ENCODE peak calls at places on chromosomes 16 and 17, in four cellular contexts. One of them, this sample, is unnamed.

GRCh38 chr17:18182978-18183333 is 672 bp upstream of the ALKBH5 start:
- DNase-seq in K562: peak; percentile 64
- DNase-seq in HL-60: peak; percentile 64
- DNase-seq in GM12878: no peak
- DNase-seq in this sample: peak; percentile 77

GRCh38 chr16:86044241-86044671 is 145.3 kb downstream of the IRF8 start:
- DNase-seq in K562: peak; percentile 79
- DNase-seq in HL-60: peak; percentile 14
- DNase-seq in GM12878: no peak
- DNase-seq in this sample: peak; percentile 62

GRCh38 chr16:85373741-85374570 is 239.2 kb upstream of the GSE1 start:
- DNase-seq in K562: no peak
- DNase-seq in HL-60: no peak
- DNase-seq in GM12878: no peak
- DNase-seq in this sample: no peak

GRCh38 chr16:75116081-75116910 is at the start of gene LDHD:
- DNase-seq in K562: peak; percentile 74
- DNase-seq in HL-60: peak; percentile 68
- DNase-seq in GM12878: no peak
- DNase-seq in this sample: no peak

GRCh38 chr16:88618182-88618955 is 20.0 kb upstream of the IL17C start:
- DNase-seq in K562: peak; percentile 48
- DNase-seq in HL-60: no peak
- DNase-seq in GM12878: no peak
- DNase-seq in this sample: no peak

GRCh38 chr17:44269118-44269794 is 1.3 kb upstream of the SLC4A1 start:
- DNase-seq in K562: peak; percentile 61
- DNase-seq in HL-60: no peak
- DNase-seq in GM12878: no peak
- DNase-seq in this sample: no peak

GRCh38 chr17:9436629-9437028 is 139.0 kb downstream of the STX8 start:
- DNase-seq in K562: no peak
- DNase-seq in HL-60: no peak
- DNase-seq in GM12878: no peak
- DNase-seq in this sample: no peak

GRCh38 chr16:54070944-54071343 is 215.6 kb downstream of the IRX3 start:
- DNase-seq in K562: no peak
- DNase-seq in HL-60: no peak
- DNase-seq in GM12878: peak; percentile 3
- DNase-seq in this sample: peak; percentile 5

GRCh38 chr17:32998893-32999240 is 7.2 kb downstream of the SPACA3 start:
- DNase-seq in K562: no peak
- DNase-seq in HL-60: no peak
- DNase-seq in GM12878: no peak
- DNase-seq in this sample: no peak

GRCh38 chr17:31838641-31839225 is 20.3 kb downstream of the COPRS start:
- DNase-seq in K562: no peak
- DNase-seq in HL-60: no peak
- DNase-seq in GM12878: no peak
- DNase-seq in this sample: no peak

GRCh38 chr17:42233994-42234393 is 39.7 kb upstream of the GHDC start:
- DNase-seq in K562: no peak
- DNase-seq in HL-60: no peak
- DNase-seq in GM12878: no peak
- DNase-seq in this sample: no peak

GRCh38 chr16:55849536-55849935 is 16.6 kb upstream of the CES1 start:
- DNase-seq in K562: no peak
- DNase-seq in HL-60: no peak
- DNase-seq in GM12878: no peak
- DNase-seq in this sample: no peak

GRCh38 chr17:75090871-75091854 is 3.4 kb downstream of the SLC16A5 start:
- DNase-seq in K562: peak; percentile 40
- DNase-seq in HL-60: no peak
- DNase-seq in GM12878: no peak
- DNase-seq in this sample: no peak

GRCh38 chr17:19014628-19015215 is 10.2 kb upstream of the FAM83G start:
- DNase-seq in K562: no peak
- DNase-seq in HL-60: no peak
- DNase-seq in GM12878: no peak
- DNase-seq in this sample: no peak

GRCh38 chr16:19853973-19854876 is 30.4 kb downstream of the GPRC5B start:
- DNase-seq in K562: no peak
- DNase-seq in HL-60: no peak
- DNase-seq in GM12878: no peak
- DNase-seq in this sample: no peak

GRCh38 chr16:2930236-2930635 is 18.5 kb downstream of the FLYWCH1 start:
- DNase-seq in K562: no peak
- DNase-seq in HL-60: no peak
- DNase-seq in GM12878: no peak
- DNase-seq in this sample: no peak

GRCh38 chr17:1347681-1348318 is 52.2 kb downstream of the YWHAE start:
- DNase-seq in K562: no peak
- DNase-seq in HL-60: no peak
- DNase-seq in GM12878: no peak
- DNase-seq in this sample: no peak

GRCh38 chr16:456891-457483 is 31.5 kb downstream of the RAB11FIP3 start:
- DNase-seq in K562: peak; percentile 67
- DNase-seq in HL-60: no peak
- DNase-seq in GM12878: no peak
- DNase-seq in this sample: no peak

GRCh38 chr16:87789437-87790277 is 23.9 kb upstream of the KLHDC4 start:
- DNase-seq in K562: no peak
- DNase-seq in HL-60: no peak
- DNase-seq in GM12878: no peak
- DNase-seq in this sample: no peak

GRCh38 chr16:59385953-59386352 is 651.8 kb upstream of the GOT2 start:
- DNase-seq in K562: no peak
- DNase-seq in HL-60: no peak
- DNase-seq in GM12878: no peak
- DNase-seq in this sample: no peak

GRCh38 chr16:2148714-2149629 is 547 bp downstream of the RAB26 start:
- DNase-seq in K562: peak; percentile 57
- DNase-seq in HL-60: no peak
- DNase-seq in GM12878: no peak
- DNase-seq in this sample: no peak

GRCh38 chr17:16853661-16854320 is 118.1 kb downstream of the TNFRSF13B start:
- DNase-seq in K562: no peak
- DNase-seq in HL-60: no peak
- DNase-seq in GM12878: no peak
- DNase-seq in this sample: no peak

GRCh38 chr16:50539822-50540710 is 8.1 kb upstream of the NKD1 start:
- DNase-seq in K562: no peak
- DNase-seq in HL-60: no peak
- DNase-seq in GM12878: no peak
- DNase-seq in this sample: no peak

GRCh38 chr17:41486809-41487530 is 2.7 kb downstream of the KRT36 start:
- DNase-seq in K562: peak; percentile 83
- DNase-seq in HL-60: peak; percentile 15
- DNase-seq in GM12878: no peak
- DNase-seq in this sample: peak; percentile 47

GRCh38 chr16:30652005-30652296 is 1.2 kb downstream of the PRR14 start:
- DNase-seq in K562: no peak
- DNase-seq in HL-60: no peak
- DNase-seq in GM12878: no peak
- DNase-seq in this sample: no peak

GRCh38 chr16:30652718-30653117 is 2.0 kb downstream of the PRR14 start:
- DNase-seq in K562: no peak
- DNase-seq in HL-60: no peak
- DNase-seq in GM12878: no peak
- DNase-seq in this sample: no peak

GRCh38 chr16:30649725-30650368 is 913 bp upstream of the PRR14 start:
- DNase-seq in K562: no peak
- DNase-seq in HL-60: peak; percentile 48
- DNase-seq in GM12878: no peak
- DNase-seq in this sample: no peak

GRCh38 chr16:30650369-30651123 is at the start of gene PRR14:
- DNase-seq in K562: peak; percentile 93
- DNase-seq in HL-60: peak; percentile 100
- DNase-seq in GM12878: peak; percentile 98
- DNase-seq in this sample: peak; percentile 87

GRCh38 chr16:30651124-30652004 is 604 bp downstream of the PRR14 start:
- DNase-seq in K562: peak; percentile 88
- DNase-seq in HL-60: peak; percentile 69
- DNase-seq in GM12878: no peak
- DNase-seq in this sample: peak; percentile 89
- TF ChIP-seq SPI1 in K562: no peak
- TF ChIP-seq SPI1 in HL-60: no peak
- TF ChIP-seq SPI1 in GM12878: no peak
- TF ChIP-seq SPI1 in this sample: no peak

GRCh38 chr17:80919331-80920284 is 72.0 kb upstream of the CHMP6 start:
- DNase-seq in K562: no peak
- DNase-seq in HL-60: no peak
- DNase-seq in GM12878: no peak
- DNase-seq in this sample: no peak
- TF ChIP-seq POLR2AphosphoS5 in K562: no peak
- TF ChIP-seq POLR2AphosphoS5 in HL-60: no peak
- TF ChIP-seq POLR2AphosphoS5 in GM12878: no peak
- TF ChIP-seq POLR2AphosphoS5 in this sample: no peak

DNA sequence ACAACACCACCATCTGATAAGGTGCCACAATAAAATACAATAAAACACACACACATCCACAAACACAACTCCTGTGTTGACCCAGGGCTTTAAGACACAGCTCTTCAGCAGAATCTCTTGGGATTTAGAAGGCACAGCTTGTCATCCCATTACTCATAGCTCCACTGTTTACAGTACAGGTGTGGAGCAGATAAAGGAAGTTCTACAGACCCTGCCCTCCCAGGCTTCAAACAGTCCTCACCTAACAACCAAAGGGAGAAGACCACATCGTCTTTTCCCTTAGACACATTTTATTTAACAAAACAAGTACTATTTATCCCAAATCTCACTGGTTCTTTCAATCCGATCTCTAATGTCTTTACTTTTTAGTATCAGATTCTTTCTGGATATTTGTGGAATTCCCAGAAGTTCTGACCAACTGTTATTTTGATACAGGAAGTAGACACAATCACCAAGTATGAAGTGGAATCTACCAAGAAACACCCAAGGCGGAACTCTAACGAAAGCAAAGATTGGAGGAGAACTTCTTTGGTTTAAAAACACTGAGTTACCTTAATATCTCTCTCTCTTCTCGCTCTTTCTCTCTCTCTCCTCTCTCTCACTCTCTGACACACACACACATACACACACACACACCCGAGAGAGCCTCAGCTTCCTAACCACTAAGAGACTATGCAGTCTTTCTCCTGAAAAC is 46.1 kb downstream of the CYTH1 start:
- DNase-seq in K562: peak; percentile 8
- DNase-seq in HL-60: peak; percentile 20
- DNase-seq in GM12878: no peak
- DNase-seq in this sample: no peak
- TF ChIP-seq SPI1 in K562: no peak
- TF ChIP-seq SPI1 in HL-60: no peak
- TF ChIP-seq SPI1 in GM12878: no peak
- TF ChIP-seq SPI1 in this sample: no peak

DNA sequence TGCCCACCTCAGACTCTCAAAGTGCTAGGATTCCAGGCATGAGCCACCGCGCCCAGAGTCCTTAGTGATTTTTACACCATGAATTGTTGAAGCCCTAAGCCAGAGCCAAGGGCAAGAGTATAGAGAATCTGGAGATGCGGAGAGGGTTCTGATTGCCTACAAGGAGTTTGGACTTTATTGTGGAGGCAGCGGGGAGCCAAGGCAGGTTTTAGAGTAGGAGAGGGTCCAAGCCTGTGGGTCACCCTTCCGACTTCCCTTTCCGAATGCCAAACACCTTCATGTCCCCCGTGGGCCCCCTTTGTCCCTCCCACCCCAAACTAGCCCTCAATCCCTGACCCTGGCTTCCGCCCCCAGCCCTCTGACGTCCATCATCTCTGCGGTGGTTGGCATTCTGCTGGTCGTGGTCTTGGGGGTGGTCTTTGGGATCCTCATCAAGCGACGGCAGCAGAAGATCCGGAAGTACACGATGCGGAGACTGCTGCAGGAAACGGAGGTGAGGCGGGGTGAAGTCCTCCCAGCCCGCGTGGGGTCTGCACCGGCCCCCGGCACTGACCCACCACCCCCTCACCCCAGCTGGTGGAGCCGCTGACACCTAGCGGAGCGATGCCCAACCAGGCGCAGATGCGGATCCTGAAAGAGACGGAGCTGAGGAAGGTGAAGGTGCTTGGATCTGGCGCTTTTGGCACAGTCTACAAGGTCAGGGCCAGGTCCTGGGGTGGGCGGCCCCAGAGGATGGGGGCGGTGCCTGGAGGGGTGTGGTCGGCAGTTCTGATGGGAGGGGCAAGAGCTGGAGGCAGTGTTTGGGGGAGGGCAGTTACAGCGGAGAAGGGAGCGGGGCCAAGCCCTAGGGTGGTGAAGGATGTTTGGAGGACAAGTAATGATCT is 7.1 kb downstream of the MIEN1 start:
- DNase-seq in K562: peak; percentile 96
- DNase-seq in HL-60: no peak
- DNase-seq in GM12878: no peak
- DNase-seq in this sample: no peak
- TF ChIP-seq POLR2AphosphoS5 in K562: peak; percentile 50
- TF ChIP-seq POLR2AphosphoS5 in HL-60: no peak
- TF ChIP-seq POLR2AphosphoS5 in GM12878: no peak
- TF ChIP-seq POLR2AphosphoS5 in this sample: no peak

GRCh38 chr17:29293890-29294579 is at the start of gene NUFIP2:
- DNase-seq in K562: peak; percentile 85
- DNase-seq in HL-60: peak; percentile 100
- DNase-seq in GM12878: peak; percentile 95
- DNase-seq in this sample: peak; percentile 85
- TF ChIP-seq SPI1 in K562: no peak
- TF ChIP-seq SPI1 in HL-60: no peak
- TF ChIP-seq SPI1 in GM12878: no peak
- TF ChIP-seq SPI1 in this sample: no peak

GRCh38 chr17:78873519-78874340 is 29.3 kb downstream of the CEP295NL start:
- DNase-seq in K562: no peak
- DNase-seq in HL-60: no peak
- DNase-seq in GM12878: no peak
- DNase-seq in this sample: no peak
- TF ChIP-seq POLR2AphosphoS5 in K562: no peak
- TF ChIP-seq POLR2AphosphoS5 in HL-60: no peak
- TF ChIP-seq POLR2AphosphoS5 in GM12878: no peak
- TF ChIP-seq POLR2AphosphoS5 in this sample: no peak

DNA sequence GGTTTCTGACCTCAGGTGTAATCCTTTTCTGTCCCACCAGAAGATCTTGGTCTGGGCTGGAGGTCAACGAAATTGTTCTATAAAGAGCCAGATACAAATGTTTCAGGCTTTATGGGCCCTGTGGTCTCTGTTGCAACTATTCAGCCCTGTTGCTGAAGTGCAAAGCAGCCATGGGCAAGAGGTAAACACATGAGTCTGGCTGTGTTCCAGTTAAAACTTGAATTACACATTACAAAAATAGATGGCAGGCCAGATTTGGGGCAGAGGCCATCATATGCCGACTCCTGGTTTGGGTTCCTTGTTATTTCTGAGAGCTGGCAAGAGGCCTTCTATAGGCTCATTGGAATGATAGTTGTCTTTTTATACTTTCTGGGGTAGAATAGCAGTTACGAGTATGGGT is 114.4 kb downstream of the SDR42E1 start:
- DNase-seq in K562: no peak
- DNase-seq in HL-60: no peak
- DNase-seq in GM12878: no peak
- DNase-seq in this sample: no peak
- TF ChIP-seq SPI1 in K562: no peak
- TF ChIP-seq SPI1 in HL-60: no peak
- TF ChIP-seq SPI1 in GM12878: no peak
- TF ChIP-seq SPI1 in this sample: no peak